ENCODE peak calls at places on chromosomes 16 and 17, in eight cellular contexts. I, S, P, F, T, A, M and X are unnamed samples.

GRCh38 chr16:78551487-78552085 is 452.1 kb downstream of the WWOX start:
- DNase-seq in T (no peak), F (no peak), A (no peak), I (no peak), P (peak; percentile 90), M (no peak), S (peak; percentile 71), X (no peak)

GRCh38 chr16:23869052-23869451 is 33.3 kb downstream of the PRKCB start:
- DNase-seq in F (no peak), A (no peak), T (no peak), P (no peak), I (peak; percentile 28), M (no peak), S (peak; percentile 14), X (no peak)

GRCh38 chr16:74837056-74837455 is 62.4 kb upstream of the FA2H start:
- DNase-seq in M (no peak), I (no peak), P (no peak), A (no peak), S (no peak), F (no peak), T (no peak), X (no peak)

GRCh38 chr16:3952342-3953131 is 72.0 kb upstream of the CREBBP start:
- DNase-seq in T (no peak), I (no peak), P (no peak), M (no peak), F (peak; percentile 77), S (peak; percentile 26), A (no peak), X (no peak)

GRCh38 chr16:27326738-27327585 is 13.2 kb downstream of the IL4R start:
- DNase-seq in I (peak; percentile 39), A (no peak), P (no peak), F (peak; percentile 78), S (peak; percentile 99), T (peak; percentile 78), M (no peak), X (peak; percentile 71)

GRCh38 chr16:1543085-1543896 is 9.8 kb downstream of the TMEM204 start:
- DNase-seq in F (peak; percentile 49), A (peak; percentile 40), I (peak; percentile 42), S (peak; percentile 71), P (no peak), T (no peak), M (no peak), X (peak; percentile 32)

GRCh38 chr17:76734080-76734840 is 2.9 kb downstream of the SRSF2 start:
- DNase-seq in P (no peak), F (no peak), M (no peak), T (no peak), S (no peak), A (no peak), I (no peak), X (no peak)

GRCh38 chr17:57989011-57989345 is 924 bp upstream of the VEZF1 start:
- DNase-seq in T (no peak), P (no peak), I (no peak), S (no peak), M (no peak), A (no peak), F (peak; percentile 58), X (peak; percentile 31)

GRCh38 chr16:54366005-54366634 is 79.5 kb upstream of the IRX3 start:
- DNase-seq in S (no peak), F (no peak), P (no peak), T (no peak), I (no peak), M (no peak), A (no peak), X (no peak)

GRCh38 chr17:37744961-37745800 is at the start of gene HNF1B:
- DNase-seq in P (no peak), M (no peak), S (peak; percentile 80), T (no peak), F (no peak), I (no peak), A (no peak), X (peak; percentile 75)

GRCh38 chr16:1770328-1771071 is 843 bp downstream of the NME3 start:
- DNase-seq in F (peak; percentile 60), I (peak; percentile 60), P (peak; percentile 94), A (no peak), T (no peak), S (peak; percentile 70), M (peak; percentile 32), X (peak; percentile 76)

GRCh38 chr17:39239640-39240314 is 14.0 kb upstream of the STAC2 start:
- DNase-seq in S (peak; percentile 79), I (peak; percentile 72), A (peak; percentile 49), F (no peak), P (peak; percentile 44), M (no peak), T (no peak), X (peak; percentile 78)

GRCh38 chr17:18129041-18129502 is 20.5 kb downstream of the MYO15A start:
- DNase-seq in T (peak; percentile 34), M (no peak), A (no peak), I (no peak), P (peak; percentile 88), S (no peak), F (no peak), X (peak; percentile 77)

GRCh38 chr16:68146583-68146982 is 61.4 kb downstream of the NFATC3 start:
- DNase-seq in F (no peak), M (no peak), S (peak; percentile 68), P (no peak), A (no peak), I (no peak), T (peak; percentile 7), X (no peak)

GRCh38 chr17:27222515-27222914 is 71.4 kb upstream of the WSB1 start:
- DNase-seq in I (no peak), F (no peak), S (no peak), A (no peak), P (no peak), T (no peak), M (no peak), X (no peak)

GRCh38 chr16:2250652-2251280 is 621 bp downstream of the ECI1 start:
- DNase-seq in M (no peak), A (peak; percentile 41), P (no peak), F (peak; percentile 66), S (peak; percentile 48), I (peak; percentile 41), T (no peak), X (peak; percentile 62)

GRCh38 chr16:89898201-89898967 is 20.3 kb upstream of the MC1R start:
- DNase-seq in M (no peak), I (no peak), F (no peak), P (no peak), A (no peak), T (no peak), S (no peak), X (no peak)

GRCh38 chr17:75525806-75526554 is 483 bp downstream of the LLGL2 start:
- DNase-seq in F (no peak), P (no peak), I (peak; percentile 20), M (no peak), T (no peak), A (no peak), S (peak; percentile 40), X (peak; percentile 43)

GRCh38 chr17:43125133-43125966 is at the start of gene BRCA1:
- DNase-seq in S (peak; percentile 100), M (peak; percentile 76), F (peak; percentile 94), A (peak; percentile 95), I (peak; percentile 92), P (peak; percentile 98), T (peak; percentile 95), X (peak; percentile 93)

GRCh38 chr17:8630227-8630801 is at the start of gene MYH10:
- DNase-seq in T (no peak), P (no peak), A (no peak), S (no peak), F (no peak), I (peak; percentile 7), M (no peak), X (no peak)

GRCh38 chr16:27473101-27473900 is 71.3 kb downstream of the IL21R start:
- DNase-seq in F (no peak), M (no peak), I (no peak), A (no peak), T (no peak), P (no peak), S (no peak), X (no peak)

GRCh38 chr17:688100-688989 is 26.3 kb downstream of the VPS53 start:
- DNase-seq in A (no peak), P (no peak), F (no peak), T (no peak), I (no peak), S (peak; percentile 66), M (no peak), X (no peak)

GRCh38 chr16:20364051-20364450 is 11.5 kb upstream of the UMOD start:
- DNase-seq in S (no peak), I (no peak), A (no peak), P (no peak), M (no peak), F (no peak), T (no peak), X (no peak)

GRCh38 chr16:5633845-5634440 is 536.3 kb upstream of the EEF2KMT start:
- DNase-seq in P (peak; percentile 17), F (no peak), A (no peak), S (peak; percentile 65), M (no peak), T (no peak), I (no peak), X (no peak)